ENCODE peak calls at places on chromosomes 3 and 15, in ten cellular contexts. One of them, this sample, is unnamed. For H3K9me3 and H3K36me3, the result is how much of the 10 kb centered on the place peaks cover.

GRCh38 chr3:51966941-51967383 is 292 bp downstream of the PCBP4 start:
- DNase-seq in left ventricle myocardium inferior: no peak
- DNase-seq in mucosa of descending colon: no peak
- DNase-seq in iPS DF 6.9: no peak
- DNase-seq in breast epithelium: no peak
- DNase-seq in heart right ventricle: no peak
- DNase-seq in effector memory CD4-positive, alpha-beta T cell: no peak
- DNase-seq in IMR-90: no peak
- DNase-seq in fibroblast of lung: no peak
- DNase-seq in tibial artery: no peak
- DNase-seq in this sample: no peak

GRCh38 chr3:24650839-24651238 is 156.2 kb upstream of the THRB start:
- DNase-seq in effector memory CD4-positive, alpha-beta T cell: no peak
- DNase-seq in tibial artery: no peak
- DNase-seq in iPS DF 6.9: no peak
- DNase-seq in IMR-90: no peak
- DNase-seq in heart right ventricle: no peak
- DNase-seq in left ventricle myocardium inferior: no peak
- DNase-seq in fibroblast of lung: no peak
- DNase-seq in breast epithelium: no peak
- DNase-seq in mucosa of descending colon: no peak
- DNase-seq in this sample: no peak

GRCh38 chr3:133548090-133548489 is 25.4 kb upstream of the CDV3 start:
- DNase-seq in breast epithelium: no peak
- DNase-seq in effector memory CD4-positive, alpha-beta T cell: no peak
- DNase-seq in IMR-90: peak
- DNase-seq in iPS DF 6.9: no peak
- DNase-seq in left ventricle myocardium inferior: no peak
- DNase-seq in heart right ventricle: no peak
- DNase-seq in tibial artery: no peak
- DNase-seq in fibroblast of lung: no peak
- DNase-seq in mucosa of descending colon: no peak
- DNase-seq in this sample: peak

GRCh38 chr15:48880070-48880634 is 2.2 kb downstream of the EID1 start:
- DNase-seq in tibial artery: no peak
- DNase-seq in effector memory CD4-positive, alpha-beta T cell: no peak
- DNase-seq in IMR-90: no peak
- DNase-seq in left ventricle myocardium inferior: no peak
- DNase-seq in iPS DF 6.9: no peak
- DNase-seq in mucosa of descending colon: no peak
- DNase-seq in heart right ventricle: no peak
- DNase-seq in breast epithelium: no peak
- DNase-seq in fibroblast of lung: no peak
- DNase-seq in this sample: no peak

GRCh38 chr3:23489338-23490158 is 286.4 kb downstream of the UBE2E2 start:
- DNase-seq in fibroblast of lung: peak
- DNase-seq in tibial artery: no peak
- DNase-seq in left ventricle myocardium inferior: no peak
- DNase-seq in heart right ventricle: no peak
- DNase-seq in effector memory CD4-positive, alpha-beta T cell: no peak
- DNase-seq in IMR-90: peak
- DNase-seq in mucosa of descending colon: no peak
- DNase-seq in iPS DF 6.9: no peak
- DNase-seq in breast epithelium: no peak
- DNase-seq in this sample: no peak

GRCh38 chr3:144403040-144403457 is 431.4 kb downstream of the DIPK2A start:
- DNase-seq in effector memory CD4-positive, alpha-beta T cell: no peak
- DNase-seq in IMR-90: no peak
- DNase-seq in heart right ventricle: no peak
- DNase-seq in left ventricle myocardium inferior: no peak
- DNase-seq in fibroblast of lung: peak
- DNase-seq in breast epithelium: no peak
- DNase-seq in mucosa of descending colon: no peak
- DNase-seq in iPS DF 6.9: no peak
- DNase-seq in tibial artery: no peak
- DNase-seq in this sample: no peak

GRCh38 chr15:31405200-31405929 is 78.7 kb downstream of the KLF13 start:
- DNase-seq in heart right ventricle: no peak
- DNase-seq in breast epithelium: no peak
- DNase-seq in iPS DF 6.9: no peak
- DNase-seq in fibroblast of lung: no peak
- DNase-seq in tibial artery: no peak
- DNase-seq in left ventricle myocardium inferior: no peak
- DNase-seq in effector memory CD4-positive, alpha-beta T cell: no peak
- DNase-seq in mucosa of descending colon: no peak
- DNase-seq in IMR-90: peak
- DNase-seq in this sample: peak

GRCh38 chr3:115627180-115628074 is 4.1 kb downstream of the GAP43 start:
- DNase-seq in heart right ventricle: no peak
- DNase-seq in fibroblast of lung: no peak
- DNase-seq in IMR-90: no peak
- DNase-seq in tibial artery: no peak
- DNase-seq in left ventricle myocardium inferior: no peak
- DNase-seq in mucosa of descending colon: no peak
- DNase-seq in effector memory CD4-positive, alpha-beta T cell: no peak
- DNase-seq in breast epithelium: no peak
- DNase-seq in iPS DF 6.9: no peak
- DNase-seq in this sample: no peak

GRCh38 chr3:158789592-158789991 is 12.3 kb upstream of the MFSD1 start:
- DNase-seq in heart right ventricle: no peak
- DNase-seq in left ventricle myocardium inferior: no peak
- DNase-seq in fibroblast of lung: peak
- DNase-seq in breast epithelium: no peak
- DNase-seq in iPS DF 6.9: no peak
- DNase-seq in tibial artery: no peak
- DNase-seq in effector memory CD4-positive, alpha-beta T cell: no peak
- DNase-seq in IMR-90: peak
- DNase-seq in mucosa of descending colon: no peak
- DNase-seq in this sample: peak

GRCh38 chr15:29900237-29901189 is 78.2 kb upstream of the TJP1 start:
- DNase-seq in tibial artery: no peak
- DNase-seq in left ventricle myocardium inferior: no peak
- DNase-seq in fibroblast of lung: no peak
- DNase-seq in heart right ventricle: no peak
- DNase-seq in IMR-90: no peak
- DNase-seq in iPS DF 6.9: no peak
- DNase-seq in effector memory CD4-positive, alpha-beta T cell: no peak
- DNase-seq in breast epithelium: no peak
- DNase-seq in mucosa of descending colon: no peak
- DNase-seq in this sample: no peak

GRCh38 chr15:97984157-97984556 is 23.7 kb downstream of the ARRDC4 start:
- DNase-seq in iPS DF 6.9: no peak
- DNase-seq in heart right ventricle: no peak
- DNase-seq in breast epithelium: no peak
- DNase-seq in fibroblast of lung: no peak
- DNase-seq in left ventricle myocardium inferior: no peak
- DNase-seq in mucosa of descending colon: no peak
- DNase-seq in tibial artery: no peak
- DNase-seq in effector memory CD4-positive, alpha-beta T cell: no peak
- DNase-seq in IMR-90: no peak
- DNase-seq in this sample: peak

GRCh38 chr3:138066383-138066782 is 49.0 kb downstream of the DZIP1L start:
- DNase-seq in effector memory CD4-positive, alpha-beta T cell: no peak
- DNase-seq in iPS DF 6.9: no peak
- DNase-seq in fibroblast of lung: no peak
- DNase-seq in mucosa of descending colon: no peak
- DNase-seq in left ventricle myocardium inferior: no peak
- DNase-seq in breast epithelium: no peak
- DNase-seq in IMR-90: no peak
- DNase-seq in tibial artery: no peak
- DNase-seq in heart right ventricle: no peak
- DNase-seq in this sample: no peak

GRCh38 chr15:85831415-85832113 is 36.8 kb upstream of the KLHL25 start:
- DNase-seq in mucosa of descending colon: peak
- DNase-seq in effector memory CD4-positive, alpha-beta T cell: no peak
- DNase-seq in left ventricle myocardium inferior: peak
- DNase-seq in tibial artery: peak
- DNase-seq in IMR-90: peak
- DNase-seq in heart right ventricle: peak
- DNase-seq in breast epithelium: peak
- DNase-seq in iPS DF 6.9: peak
- DNase-seq in fibroblast of lung: peak
- DNase-seq in this sample: peak

GRCh38 chr15:93955197-93955596 is 276.2 kb upstream of the MCTP2 start:
- DNase-seq in breast epithelium: no peak
- DNase-seq in mucosa of descending colon: no peak
- DNase-seq in IMR-90: no peak
- DNase-seq in iPS DF 6.9: no peak
- DNase-seq in tibial artery: no peak
- DNase-seq in heart right ventricle: no peak
- DNase-seq in fibroblast of lung: no peak
- DNase-seq in effector memory CD4-positive, alpha-beta T cell: no peak
- DNase-seq in left ventricle myocardium inferior: no peak
- DNase-seq in this sample: no peak

GRCh38 chr3:140922634-140923033 is 19.0 kb upstream of the SLC25A36 start:
- DNase-seq in tibial artery: no peak
- DNase-seq in fibroblast of lung: peak
- DNase-seq in IMR-90: peak
- DNase-seq in left ventricle myocardium inferior: no peak
- DNase-seq in effector memory CD4-positive, alpha-beta T cell: no peak
- DNase-seq in breast epithelium: no peak
- DNase-seq in mucosa of descending colon: no peak
- DNase-seq in iPS DF 6.9: no peak
- DNase-seq in heart right ventricle: no peak
- DNase-seq in this sample: no peak

GRCh38 chr15:63049747-63050439 is 7.3 kb downstream of the TPM1 start:
- DNase-seq in heart right ventricle: no peak
- DNase-seq in breast epithelium: no peak
- DNase-seq in fibroblast of lung: no peak
- DNase-seq in left ventricle myocardium inferior: no peak
- DNase-seq in iPS DF 6.9: no peak
- DNase-seq in mucosa of descending colon: no peak
- DNase-seq in tibial artery: no peak
- DNase-seq in IMR-90: no peak
- DNase-seq in effector memory CD4-positive, alpha-beta T cell: no peak
- DNase-seq in this sample: no peak
- H3K4me3 ChIP-seq in heart right ventricle: peak
- H3K4me3 ChIP-seq in breast epithelium: peak
- H3K4me3 ChIP-seq in fibroblast of lung: peak
- H3K4me3 ChIP-seq in left ventricle myocardium inferior: peak
- H3K4me3 ChIP-seq in iPS DF 6.9: no peak
- H3K4me3 ChIP-seq in mucosa of descending colon: peak
- H3K4me3 ChIP-seq in tibial artery: peak
- H3K4me3 ChIP-seq in IMR-90: peak
- H3K4me3 ChIP-seq in effector memory CD4-positive, alpha-beta T cell: no peak
- H3K4me3 ChIP-seq in this sample: peak

GRCh38 chr15:62211348-62211747 is 46.3 kb upstream of the C2CD4B start:
- DNase-seq in mucosa of descending colon: no peak
- DNase-seq in IMR-90: no peak
- DNase-seq in effector memory CD4-positive, alpha-beta T cell: no peak
- DNase-seq in tibial artery: no peak
- DNase-seq in fibroblast of lung: no peak
- DNase-seq in breast epithelium: no peak
- DNase-seq in left ventricle myocardium inferior: no peak
- DNase-seq in heart right ventricle: no peak
- DNase-seq in iPS DF 6.9: no peak
- DNase-seq in this sample: no peak
- H3K9me3 ChIP-seq in mucosa of descending colon: under half
- H3K9me3 ChIP-seq in IMR-90: under half
- H3K9me3 ChIP-seq in effector memory CD4-positive, alpha-beta T cell: under half
- H3K9me3 ChIP-seq in tibial artery: under half
- H3K9me3 ChIP-seq in fibroblast of lung: under half
- H3K9me3 ChIP-seq in breast epithelium: under half
- H3K9me3 ChIP-seq in left ventricle myocardium inferior: under half
- H3K9me3 ChIP-seq in heart right ventricle: under half
- H3K9me3 ChIP-seq in iPS DF 6.9: under half
- H3K9me3 ChIP-seq in this sample: under half

DNA sequence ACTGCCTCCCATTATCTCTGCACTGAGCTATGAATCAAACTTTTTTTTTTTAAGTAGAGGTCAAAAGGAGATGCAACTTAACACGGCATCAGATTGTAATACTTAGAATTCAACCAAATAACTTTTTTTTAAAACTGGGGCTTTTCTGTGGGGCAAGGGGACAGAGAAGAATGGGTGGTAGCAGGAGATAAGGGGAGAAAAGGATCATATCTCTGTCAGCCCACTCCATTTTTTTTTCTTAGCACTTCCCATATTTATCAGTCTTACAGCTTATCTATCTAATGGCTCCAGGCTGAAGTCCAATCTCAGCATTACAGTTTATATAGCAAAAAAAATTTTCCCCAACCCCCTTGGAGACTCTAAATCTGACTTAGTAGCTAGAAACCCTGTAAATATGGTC is 69.3 kb downstream of the PIK3R4 start:
- DNase-seq in effector memory CD4-positive, alpha-beta T cell: no peak
- DNase-seq in heart right ventricle: no peak
- DNase-seq in IMR-90: no peak
- DNase-seq in mucosa of descending colon: no peak
- DNase-seq in left ventricle myocardium inferior: no peak
- DNase-seq in fibroblast of lung: no peak
- DNase-seq in breast epithelium: no peak
- DNase-seq in tibial artery: no peak
- DNase-seq in iPS DF 6.9: no peak
- DNase-seq in this sample: no peak
- H3K36me3 ChIP-seq in effector memory CD4-positive, alpha-beta T cell: under half
- H3K36me3 ChIP-seq in heart right ventricle: half or more
- H3K36me3 ChIP-seq in IMR-90: under half
- H3K36me3 ChIP-seq in mucosa of descending colon: under half
- H3K36me3 ChIP-seq in left ventricle myocardium inferior: half or more
- H3K36me3 ChIP-seq in fibroblast of lung: under half
- H3K36me3 ChIP-seq in breast epithelium: under half
- H3K36me3 ChIP-seq in tibial artery: under half
- H3K36me3 ChIP-seq in iPS DF 6.9: under half
- H3K36me3 ChIP-seq in this sample: under half

GRCh38 chr15:89666147-89666857 is 11.0 kb upstream of the KIF7 start:
- DNase-seq in heart right ventricle: no peak
- DNase-seq in tibial artery: no peak
- DNase-seq in fibroblast of lung: no peak
- DNase-seq in left ventricle myocardium inferior: no peak
- DNase-seq in iPS DF 6.9: no peak
- DNase-seq in effector memory CD4-positive, alpha-beta T cell: no peak
- DNase-seq in IMR-90: no peak
- DNase-seq in breast epithelium: no peak
- DNase-seq in mucosa of descending colon: no peak
- DNase-seq in this sample: no peak

GRCh38 chr15:89662893-89663673 is 7.8 kb upstream of the KIF7 start:
- DNase-seq in heart right ventricle: peak
- DNase-seq in mucosa of descending colon: peak
- DNase-seq in iPS DF 6.9: no peak
- DNase-seq in breast epithelium: no peak
- DNase-seq in fibroblast of lung: peak
- DNase-seq in IMR-90: peak
- DNase-seq in left ventricle myocardium inferior: peak
- DNase-seq in tibial artery: peak
- DNase-seq in effector memory CD4-positive, alpha-beta T cell: no peak
- DNase-seq in this sample: peak

GRCh38 chr15:89664441-89664840 is 9.2 kb upstream of the KIF7 start:
- DNase-seq in IMR-90: no peak
- DNase-seq in left ventricle myocardium inferior: no peak
- DNase-seq in mucosa of descending colon: no peak
- DNase-seq in tibial artery: no peak
- DNase-seq in fibroblast of lung: no peak
- DNase-seq in breast epithelium: no peak
- DNase-seq in heart right ventricle: no peak
- DNase-seq in iPS DF 6.9: no peak
- DNase-seq in effector memory CD4-positive, alpha-beta T cell: no peak
- DNase-seq in this sample: no peak

GRCh38 chr15:89665449-89666146 is 10.3 kb upstream of the KIF7 start:
- DNase-seq in mucosa of descending colon: peak
- DNase-seq in fibroblast of lung: peak
- DNase-seq in iPS DF 6.9: no peak
- DNase-seq in tibial artery: peak
- DNase-seq in heart right ventricle: peak
- DNase-seq in breast epithelium: no peak
- DNase-seq in left ventricle myocardium inferior: peak
- DNase-seq in effector memory CD4-positive, alpha-beta T cell: no peak
- DNase-seq in IMR-90: peak
- DNase-seq in this sample: peak

GRCh38 chr15:89664951-89665350 is 9.7 kb upstream of the KIF7 start:
- DNase-seq in heart right ventricle: no peak
- DNase-seq in effector memory CD4-positive, alpha-beta T cell: no peak
- DNase-seq in tibial artery: no peak
- DNase-seq in iPS DF 6.9: no peak
- DNase-seq in fibroblast of lung: no peak
- DNase-seq in IMR-90: no peak
- DNase-seq in mucosa of descending colon: no peak
- DNase-seq in breast epithelium: no peak
- DNase-seq in left ventricle myocardium inferior: no peak
- DNase-seq in this sample: no peak
- H3K4me3 ChIP-seq in heart right ventricle: peak
- H3K4me3 ChIP-seq in effector memory CD4-positive, alpha-beta T cell: no peak
- H3K4me3 ChIP-seq in tibial artery: peak
- H3K4me3 ChIP-seq in iPS DF 6.9: no peak
- H3K4me3 ChIP-seq in fibroblast of lung: no peak
- H3K4me3 ChIP-seq in IMR-90: no peak
- H3K4me3 ChIP-seq in mucosa of descending colon: no peak
- H3K4me3 ChIP-seq in breast epithelium: peak
- H3K4me3 ChIP-seq in left ventricle myocardium inferior: peak
- H3K4me3 ChIP-seq in this sample: no peak